ENCODE peak calls at places on chromosomes 16 and 17, in four cellular contexts. J, L, F and Q are unnamed samples.

GRCh38 chr17:31596382-31597323 is 205.2 kb downstream of the RAB11FIP4 start:
- DNase-seq in J (peak), L (peak), F (peak), Q (peak)

GRCh38 chr17:14621826-14622621 is 321.1 kb downstream of the HS3ST3B1 start:
- DNase-seq in J (no peak), L (no peak), F (no peak), Q (no peak)

GRCh38 chr16:48323783-48324775 is 61.1 kb downstream of the SIAH1 start:
- DNase-seq in J (no peak), L (no peak), F (no peak), Q (peak)

GRCh38 chr17:31052187-31052889 is 42.4 kb upstream of the NF1 start:
- DNase-seq in J (no peak), L (peak), F (no peak), Q (peak)

GRCh38 chr16:56610017-56610608 is 1.7 kb downstream of the MT2A start:
- DNase-seq in J (peak), L (peak), F (peak), Q (peak)

GRCh38 chr17:18033442-18034099 is 5.4 kb downstream of the ATPAF2 start:
- DNase-seq in J (peak), L (peak), F (peak), Q (peak)

GRCh38 chr16:74606521-74607309 is at the start of gene GLG1:
- DNase-seq in J (peak), L (peak), F (peak), Q (peak)

GRCh38 chr16:77424841-77425604 is 9.8 kb downstream of the ADAMTS18 start:
- DNase-seq in J (no peak), L (peak), F (no peak), Q (no peak)

GRCh38 chr17:159609-160008 is 21.8 kb downstream of the DOC2B start:
- DNase-seq in J (no peak), L (no peak), F (no peak), Q (no peak)

GRCh38 chr17:82795615-82796014 is 43.8 kb downstream of the TBCD start:
- DNase-seq in J (no peak), L (no peak), F (no peak), Q (no peak)

GRCh38 chr16:67658849-67659674 is 998 bp downstream of the ACD start:
- DNase-seq in J (no peak), L (no peak), F (no peak), Q (no peak)

GRCh38 chr16:67659675-67660563 is at the start of gene ACD:
- DNase-seq in J (peak), L (peak), F (peak), Q (peak)

GRCh38 chr16:67657017-67657608 is 2.9 kb downstream of the ACD start:
- DNase-seq in J (no peak), L (no peak), F (no peak), Q (no peak)

GRCh38 chr16:67656344-67657016 is 3.6 kb downstream of the ACD start:
- DNase-seq in J (no peak), L (no peak), F (no peak), Q (no peak)

DNA sequence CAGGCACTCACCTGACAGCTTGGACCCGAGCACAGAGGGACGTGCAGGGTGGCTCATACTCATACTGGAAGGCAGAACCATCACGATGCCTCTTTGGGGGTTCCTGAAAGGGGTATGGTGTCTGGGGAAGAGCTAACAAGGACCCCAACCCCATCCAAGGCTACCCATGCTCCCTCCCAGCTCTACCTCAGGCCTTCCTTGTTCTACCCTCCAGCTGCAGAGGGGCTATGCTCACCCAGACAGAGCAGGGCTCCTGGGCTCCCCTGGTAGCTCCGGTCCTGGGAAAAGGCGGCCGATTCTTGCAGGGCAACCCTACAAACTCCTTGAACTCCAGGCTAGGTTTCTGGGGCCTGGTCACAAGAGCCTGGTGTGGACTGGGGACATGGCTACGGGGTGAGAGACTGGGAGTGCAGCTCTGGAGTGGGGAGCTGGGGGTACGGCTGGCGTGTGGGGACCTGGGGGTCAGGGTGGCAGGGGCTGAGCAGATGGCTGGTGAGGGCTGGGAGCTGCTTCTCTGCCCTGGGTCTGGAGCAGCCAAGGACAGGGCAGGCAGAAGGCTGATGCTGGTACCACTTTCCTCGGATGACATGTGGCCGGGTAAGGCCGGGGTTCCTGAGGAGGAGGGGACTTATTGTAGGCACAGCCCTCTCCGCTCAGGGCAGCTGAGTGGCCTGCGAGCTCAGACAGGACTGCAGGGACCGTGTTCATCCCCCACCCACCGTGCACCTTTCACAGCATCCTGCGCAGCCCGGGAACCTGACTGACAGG is 2.1 kb downstream of the ACD start:
- DNase-seq in J (no peak), L (no peak), F (no peak), Q (no peak)
- TF ChIP-seq CEBPB in J (no peak), L (no peak), F (no peak), Q (no peak)

GRCh38 chr17:56447166-56447565 is 146.3 kb upstream of the NOG start:
- DNase-seq in J (no peak), L (no peak), F (no peak), Q (no peak)

GRCh38 chr17:56436142-56436541 is 157.4 kb upstream of the NOG start:
- DNase-seq in J (no peak), L (no peak), F (no peak), Q (no peak)

GRCh38 chr17:56440391-56440790 is 153.1 kb upstream of the NOG start:
- DNase-seq in J (no peak), L (no peak), F (no peak), Q (peak)

GRCh38 chr17:56441331-56441730 is 152.2 kb upstream of the NOG start:
- DNase-seq in J (no peak), L (no peak), F (no peak), Q (peak)
- TF ChIP-seq CEBPB in J (no peak), L (no peak), F (no peak), Q (no peak)

DNA sequence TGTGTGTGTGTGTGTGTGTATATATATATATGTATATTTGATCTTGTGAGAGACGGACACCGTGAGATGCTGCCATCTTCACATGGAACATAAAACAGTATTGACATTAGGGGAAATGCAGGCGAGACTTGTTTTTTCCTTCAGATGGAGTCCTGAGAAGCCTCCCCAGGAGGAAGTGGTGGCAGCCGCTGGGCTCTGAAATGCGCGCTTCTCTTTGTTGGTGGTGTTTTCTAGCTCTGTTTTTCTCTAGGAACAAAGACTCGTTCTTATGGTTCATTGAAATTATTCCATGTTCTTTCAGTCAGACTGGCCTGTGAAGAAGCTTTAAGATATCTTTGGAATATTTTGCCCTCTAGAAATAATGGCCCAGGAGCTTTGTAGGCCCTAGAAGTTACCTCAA is 32.9 kb downstream of the SNX29 start:
- DNase-seq in J (no peak), L (no peak), F (no peak), Q (no peak)
- TF ChIP-seq CEBPB in J (no peak), L (no peak), F (no peak), Q (no peak)

GRCh38 chr17:16339959-16340358 is 13.3 kb downstream of the CENPV start:
- DNase-seq in J (no peak), L (peak), F (no peak), Q (no peak)

GRCh38 chr17:16345565-16345964 is 7.7 kb downstream of the CENPV start:
- DNase-seq in J (no peak), L (no peak), F (no peak), Q (no peak)

GRCh38 chr17:16339402-16339801 is 13.9 kb downstream of the CENPV start:
- DNase-seq in J (no peak), L (no peak), F (no peak), Q (no peak)

GRCh38 chr17:16343569-16343968 is 9.7 kb downstream of the CENPV start:
- DNase-seq in J (no peak), L (no peak), F (no peak), Q (no peak)

GRCh38 chr17:16342979-16343378 is 10.3 kb downstream of the CENPV start:
- DNase-seq in J (no peak), L (no peak), F (no peak), Q (peak)
- TF ChIP-seq CEBPB in J (no peak), L (no peak), F (no peak), Q (no peak)